ENCODE peak calls at places on chromosomes 12 and 14, in nine cellular contexts. G, C, N, Z, U, I, J, F and Q are unnamed samples.

GRCh38 chr12:130633771-130634170 is 82.3 kb downstream of the RIMBP2 start:
- DNase-seq in C (peak; percentile 61), N (no peak), F (no peak), Z (no peak), G (no peak), J (no peak), U (no peak), I (no peak), Q (no peak)

GRCh38 chr14:55802986-55803431 is 223.0 kb downstream of the KTN1 start:
- DNase-seq in N (peak; percentile 42), C (peak; percentile 40), J (no peak), Z (no peak), F (no peak), I (no peak), G (peak; percentile 64), U (no peak), Q (no peak)

GRCh38 chr12:84585996-84586395 is 326.6 kb downstream of the SLC6A15 start:
- DNase-seq in C (no peak), Z (no peak), F (no peak), I (no peak), J (no peak), G (no peak), U (no peak), N (no peak), Q (no peak)

GRCh38 chr12:52794479-52795331 is 1.2 kb downstream of the KRT3 start:
- DNase-seq in J (no peak), G (no peak), F (no peak), Z (no peak), N (peak; percentile 36), C (no peak), I (no peak), U (no peak), Q (no peak)

GRCh38 chr14:66530526-66530925 is 22.6 kb downstream of the GPHN start:
- DNase-seq in Z (no peak), G (no peak), N (no peak), C (peak; percentile 61), U (no peak), F (peak; percentile 44), J (no peak), I (no peak), Q (no peak)

GRCh38 chr14:22544881-22545420 is 44.1 kb downstream of the DAD1 start:
- DNase-seq in N (no peak), C (no peak), F (no peak), Z (no peak), I (no peak), J (no peak), G (no peak), U (no peak), Q (no peak)

GRCh38 chr14:65179918-65180724 is 77.8 kb upstream of the MAX start:
- DNase-seq in I (peak; percentile 61), J (peak; percentile 68), Z (no peak), F (peak; percentile 95), U (peak; percentile 37), C (peak; percentile 73), G (peak; percentile 87), N (peak; percentile 84), Q (peak; percentile 72)

GRCh38 chr12:49706351-49707126 is 666 bp downstream of the FMNL3 start:
- DNase-seq in G (peak; percentile 61), Z (no peak), F (no peak), U (peak; percentile 38), C (no peak), N (no peak), I (peak; percentile 15), J (peak; percentile 32), Q (no peak)

GRCh38 chr14:63752449-63753169 is 24.7 kb upstream of the SGPP1 start:
- DNase-seq in J (no peak), Z (no peak), F (no peak), I (no peak), G (peak; percentile 77), C (peak; percentile 76), U (no peak), N (peak; percentile 30), Q (no peak)

GRCh38 chr14:76829016-76829365 is 2.8 kb downstream of the LRRC74A start:
- DNase-seq in C (no peak), G (no peak), F (no peak), J (no peak), Z (no peak), I (no peak), U (no peak), N (no peak), Q (no peak)

GRCh38 chr14:105499256-105500035 is 8.4 kb downstream of the TEDC1 start:
- DNase-seq in F (no peak), J (no peak), C (no peak), G (no peak), U (peak; percentile 2), I (no peak), Z (no peak), N (no peak), Q (no peak)

GRCh38 chr14:59254911-59255545 is 66.6 kb downstream of the DAAM1 start:
- DNase-seq in G (peak; percentile 66), U (no peak), Z (no peak), C (no peak), I (peak; percentile 71), J (no peak), F (peak; percentile 13), N (no peak), Q (no peak)

GRCh38 chr12:93518725-93519124 is 51.4 kb downstream of the MRPL42 start:
- DNase-seq in U (no peak), J (no peak), I (no peak), C (no peak), N (no peak), Z (no peak), G (peak; percentile 83), F (no peak), Q (no peak)

GRCh38 chr12:121575952-121576615 is 4.7 kb downstream of the KDM2B start:
- DNase-seq in C (no peak), Z (no peak), G (no peak), I (no peak), N (no peak), U (no peak), F (no peak), J (no peak), Q (peak; percentile 10)

GRCh38 chr12:6367065-6367968 is 8.0 kb downstream of the SCNN1A start:
- DNase-seq in G (peak; percentile 74), F (peak; percentile 63), Z (no peak), U (peak; percentile 74), J (peak; percentile 36), C (no peak), I (no peak), N (no peak), Q (peak; percentile 86)

GRCh38 chr12:18794000-18794399 is 56.1 kb downstream of the CAPZA3 start:
- DNase-seq in I (no peak), N (no peak), G (peak; percentile 11), Z (no peak), C (no peak), J (no peak), F (no peak), U (no peak), Q (no peak)

GRCh38 chr14:95503365-95504134 is 12.9 kb downstream of the SYNE3 start:
- DNase-seq in I (no peak), N (no peak), Z (no peak), U (no peak), J (no peak), F (peak; percentile 84), G (peak; percentile 13), C (no peak), Q (peak; percentile 68)

GRCh38 chr14:53744846-53745245 is 211.8 kb downstream of the BMP4 start:
- DNase-seq in Z (no peak), J (no peak), N (no peak), G (no peak), I (no peak), C (no peak), U (no peak), F (no peak), Q (no peak)

GRCh38 chr12:12587878-12588277 is 23.8 kb upstream of the CREBL2 start:
- DNase-seq in N (no peak), Z (no peak), C (no peak), G (no peak), U (no peak), J (no peak), I (no peak), F (no peak), Q (no peak)

GRCh38 chr12:77102691-77103090 is 37.3 kb upstream of the E2F7 start:
- DNase-seq in U (no peak), N (peak; percentile 31), F (no peak), C (no peak), J (no peak), G (peak; percentile 77), Z (no peak), I (no peak), Q (no peak)

GRCh38 chr12:54009171-54010052 is 627 bp downstream of the HOXC8 start:
- DNase-seq in F (no peak), J (peak; percentile 39), N (no peak), Z (no peak), G (no peak), I (no peak), U (no peak), C (peak; percentile 25), Q (no peak)

GRCh38 chr12:57165741-57166140 is 18.3 kb upstream of the LRP1-AS start:
- DNase-seq in F (no peak), J (no peak), U (no peak), N (no peak), C (peak; percentile 64), Z (no peak), I (no peak), G (no peak), Q (no peak)

GRCh38 chr14:64787619-64788018 is 83.4 kb downstream of the PLEKHG3 start:
- DNase-seq in I (no peak), F (no peak), G (no peak), C (no peak), N (no peak), U (no peak), J (no peak), Z (no peak), Q (no peak)

GRCh38 chr14:98751110-98751509 is 520.9 kb downstream of the BCL11B start:
- DNase-seq in G (no peak), U (no peak), N (no peak), F (no peak), I (peak; percentile 2), Z (no peak), J (no peak), C (no peak), Q (no peak)

GRCh38 chr14:51726166-51726899 is 74.6 kb downstream of the FRMD6 start:
- DNase-seq in J (no peak), U (no peak), F (no peak), I (no peak), C (no peak), N (peak; percentile 16), Z (no peak), G (peak; percentile 70), Q (no peak)

GRCh38 chr12:46386877-46387629 is 14.5 kb upstream of the SLC38A2 start:
- DNase-seq in F (peak; percentile 84), U (peak; percentile 39), I (no peak), C (no peak), J (peak; percentile 38), N (no peak), Z (no peak), G (peak; percentile 89), Q (peak; percentile 34)

GRCh38 chr12:75658826-75659823 is 147.7 kb upstream of the KRR1 start:
- DNase-seq in C (no peak), G (peak; percentile 81), I (no peak), U (no peak), N (peak; percentile 45), Z (no peak), F (no peak), J (peak; percentile 19), Q (no peak)

GRCh38 chr12:75862692-75863471 is 168.7 kb downstream of the PHLDA1 start:
- DNase-seq in C (no peak), I (no peak), N (no peak), F (no peak), J (no peak), Z (no peak), G (peak; percentile 46), U (no peak), Q (no peak)

GRCh38 chr12:7107181-7108041 is 1.6 kb downstream of the C1RL start:
- DNase-seq in C (no peak), U (no peak), I (no peak), N (no peak), G (peak; percentile 41), Z (no peak), F (peak; percentile 34), J (no peak), Q (no peak)

GRCh38 chr12:13745100-13745678 is 236.2 kb downstream of the GRIN2B start:
- DNase-seq in N (no peak), U (no peak), F (no peak), Z (no peak), I (no peak), C (no peak), J (no peak), G (no peak), Q (no peak)